ENCODE peak calls at places on chromosomes 7 and 10, in five cellular contexts. N is hepatocyte, L is neural progenitor cell, Q is lower lobe of right lung, S is cardiac muscle cell. A is an unnamed sample.

GRCh38 chr7:158655931-158656441 is 48.6 kb downstream of the NCAPG2 start:
- DNase-seq in S (no peak), Q (no peak), L (no peak), N (no peak), A (no peak)

GRCh38 chr10:16742165-16742960 is 74.9 kb downstream of the RSU1 start:
- DNase-seq in S (no peak), N (no peak), Q (no peak), L (no peak), A (no peak)

GRCh38 chr7:108805808-108806397 is 236.2 kb downstream of the DNAJB9 start:
- DNase-seq in L (peak), S (peak), N (peak), Q (no peak), A (no peak)

GRCh38 chr10:49679480-49679893 is at the start of gene C10orf53:
- DNase-seq in N (peak), L (peak), Q (peak), S (peak), A (no peak)

GRCh38 chr7:135236727-135237126 is 3.1 kb downstream of the STRA8 start:
- DNase-seq in N (no peak), S (no peak), Q (no peak), L (no peak), A (no peak)

GRCh38 chr10:101611506-101611905 is 23.4 kb downstream of the DPCD start:
- DNase-seq in Q (no peak), S (peak), N (no peak), L (no peak), A (no peak)

GRCh38 chr7:44973610-44974401 is 5.0 kb downstream of the MYO1G start:
- DNase-seq in L (peak), Q (no peak), N (peak), S (peak), A (no peak)

GRCh38 chr10:32114500-32114899 is 58.3 kb upstream of the KIF5B start:
- DNase-seq in S (no peak), N (no peak), Q (no peak), L (no peak), A (peak)

GRCh38 chr10:5935628-5936027 is 41.7 kb downstream of the IL15RA start:
- DNase-seq in N (no peak), S (no peak), Q (no peak), L (no peak), A (no peak)

GRCh38 chr7:29811597-29811996 is 5.3 kb downstream of the WIPF3 start:
- DNase-seq in Q (no peak), S (no peak), L (peak), N (peak), A (no peak)

GRCh38 chr7:83178796-83179195 is 16.1 kb upstream of the PCLO start:
- DNase-seq in L (no peak), N (no peak), S (peak), Q (no peak), A (no peak)

GRCh38 chr10:132631348-132631735 is 93.8 kb downstream of the INPP5A start:
- DNase-seq in N (no peak), L (no peak), Q (peak), S (peak), A (no peak)

GRCh38 chr7:51300762-51301674 is 15.6 kb downstream of the COBL start:
- DNase-seq in L (no peak), N (no peak), S (no peak), Q (no peak), A (no peak)

GRCh38 chr10:32298066-32298812 is 48.7 kb downstream of the EPC1 start:
- DNase-seq in Q (no peak), L (no peak), N (no peak), S (peak), A (no peak)

GRCh38 chr7:14691597-14692203 is 210.9 kb downstream of the DGKB start:
- DNase-seq in S (peak), Q (no peak), L (peak), N (peak), A (no peak)

GRCh38 chr7:151448261-151449252 is 8.6 kb upstream of the CRYGN start:
- DNase-seq in N (peak), L (peak), Q (peak), S (peak), A (no peak)

GRCh38 chr7:69739906-69740545 is 141.8 kb downstream of the AUTS2 start:
- DNase-seq in Q (no peak), N (no peak), S (peak), L (peak), A (no peak)

GRCh38 chr7:95886501-95887090 is 114.2 kb downstream of the DYNC1I1 start:
- DNase-seq in S (peak), Q (no peak), N (peak), L (no peak), A (peak)

GRCh38 chr10:70753841-70754621 is 31.1 kb downstream of the TBATA start:
- DNase-seq in L (no peak), N (no peak), Q (no peak), S (peak), A (no peak)

GRCh38 chr10:9878429-9878828 is 1139.2 kb upstream of the CELF2 start:
- DNase-seq in Q (no peak), L (no peak), N (no peak), S (no peak), A (no peak)
- H3K4me3 ChIP-seq in Q (no peak), L (no peak), N (no peak), S (no peak), A (no peak)

DNA sequence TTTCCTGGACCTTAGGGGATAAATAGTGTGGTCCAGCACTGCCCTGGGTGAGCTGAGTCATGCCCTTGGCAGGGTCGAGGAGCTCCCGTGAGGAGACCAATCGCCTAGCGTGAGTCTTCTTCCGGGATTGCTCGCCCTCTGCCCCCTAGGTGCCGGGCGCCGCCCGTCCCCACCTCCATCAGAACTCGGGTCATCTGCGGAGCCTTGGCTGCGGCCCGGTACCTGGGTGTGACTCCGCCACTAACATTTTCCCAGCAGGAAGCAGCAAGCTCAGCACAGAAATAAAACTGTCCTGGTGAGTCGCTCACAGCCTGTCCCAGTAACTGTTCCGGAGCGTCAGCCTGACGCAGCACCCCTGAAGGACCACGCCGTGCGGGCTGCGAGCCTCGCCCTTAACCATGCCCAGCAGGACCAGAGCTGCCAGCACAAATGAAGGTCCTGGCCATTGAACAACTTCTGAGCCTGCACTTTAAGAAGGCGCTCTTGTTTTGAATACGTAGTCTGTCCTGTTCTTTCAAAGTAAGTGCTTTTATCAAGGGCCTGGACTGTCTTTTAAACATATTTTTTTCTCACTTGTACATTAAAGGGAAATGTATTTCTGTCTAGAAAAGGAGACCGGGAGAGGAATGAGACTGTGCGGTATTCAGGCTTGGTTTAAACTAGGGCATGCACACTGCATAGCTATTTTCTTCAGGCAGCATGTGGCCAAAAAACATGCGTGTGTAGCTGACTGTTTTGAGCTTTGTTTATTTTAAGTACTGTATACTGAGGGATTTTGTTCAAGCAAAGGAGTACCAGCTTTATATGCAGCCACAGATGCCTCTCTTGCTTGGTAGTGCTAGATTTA is 136.7 kb downstream of the HECW1 start:
- DNase-seq in Q (peak), S (peak), N (no peak), L (no peak), A (no peak)
- H3K4me3 ChIP-seq in Q (peak), S (no peak), N (no peak), L (no peak), A (no peak)

DNA sequence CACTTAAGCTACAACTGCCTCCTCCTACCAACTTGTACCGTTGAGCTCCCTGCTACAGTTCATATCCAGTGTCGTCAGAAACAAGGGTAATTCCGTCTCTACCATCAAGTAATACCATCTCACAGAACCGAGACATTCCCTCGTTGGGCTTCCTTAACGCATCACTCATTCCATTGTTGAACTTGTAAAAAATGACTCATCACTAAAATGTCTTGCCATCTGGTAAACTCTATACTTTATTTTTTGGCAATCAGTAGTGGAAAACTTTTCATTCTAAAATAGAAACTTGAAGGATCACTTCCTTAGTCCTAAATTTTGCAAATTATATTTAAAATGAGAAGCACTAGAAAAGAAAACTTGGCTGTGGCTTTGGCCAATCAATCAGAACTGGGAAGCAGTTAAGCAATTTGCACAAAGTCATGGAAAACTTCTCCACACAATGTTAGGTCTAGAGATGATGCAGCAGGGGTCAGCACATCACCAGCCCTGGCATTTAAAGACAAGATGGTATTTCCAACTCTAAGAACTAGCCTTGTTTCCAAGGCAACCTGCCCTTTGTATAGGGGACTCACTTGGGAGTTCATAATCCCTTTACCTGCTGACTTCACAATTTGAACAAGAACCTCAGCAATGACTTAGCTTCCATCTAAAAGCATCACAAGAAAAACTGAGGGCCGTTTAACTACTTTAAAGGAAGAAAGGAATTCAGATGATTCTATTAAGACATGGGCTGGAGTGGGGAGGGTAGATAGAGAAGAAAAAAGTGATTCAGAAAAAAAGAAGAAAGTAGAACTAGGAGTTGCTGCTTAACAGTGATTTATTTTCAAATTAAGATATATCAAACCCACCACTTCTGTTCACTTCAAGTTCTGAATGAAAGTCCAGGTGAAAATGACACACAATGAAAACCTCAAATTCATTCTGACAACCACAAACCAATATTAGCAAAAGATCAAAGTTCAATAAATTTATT is 288.1 kb downstream of the PARD3 start:
- DNase-seq in N (peak), Q (no peak), L (peak), S (peak), A (no peak)
- H3K4me3 ChIP-seq in N (no peak), Q (no peak), L (no peak), S (no peak), A (no peak)

GRCh38 chr7:22853674-22854157 is 31.1 kb upstream of the TOMM7 start:
- DNase-seq in N (no peak), S (peak), Q (no peak), L (peak), A (no peak)
- H3K4me3 ChIP-seq in N (peak), S (peak), Q (peak), L (peak), A (peak)

GRCh38 chr10:99329891-99330674 is 927 bp downstream of the CNNM1 start:
- DNase-seq in N (peak), S (peak), Q (peak), L (peak), A (no peak)
- H3K4me3 ChIP-seq in N (peak), S (peak), Q (peak), L (peak), A (peak)

A was measured in LNCaP clone FGC.